ENCODE peak calls at places on chromosomes 11 and 22, in four cellular contexts. I is WTC11, R is K562, U is GM12878. Q is an unnamed sample.

GRCh38 chr22:29116397-29117123 is 43.7 kb downstream of the KREMEN1 start:
- DNase-seq in U (no peak), R (no peak), I (no peak), Q (no peak)

GRCh38 chr22:42614312-42615091 is at the start of gene POLDIP3:
- DNase-seq in R (peak), I (peak), U (peak), Q (peak)

GRCh38 chr11:73466643-73467042 is 90.4 kb downstream of the RELT start:
- DNase-seq in U (no peak), R (no peak), I (no peak), Q (no peak)

GRCh38 chr11:78633516-78634310 is 59.0 kb upstream of the NARS2 start:
- DNase-seq in U (no peak), I (no peak), R (no peak), Q (no peak)

GRCh38 chr11:94423467-94423866 is 22.2 kb upstream of the GPR83 start:
- DNase-seq in I (no peak), R (no peak), U (no peak), Q (no peak)

GRCh38 chr11:16739326-16739875 is 954 bp downstream of the C11orf58 start:
- DNase-seq in U (no peak), R (no peak), I (no peak), Q (no peak)

GRCh38 chr11:100624346-100624745 is 62.7 kb upstream of the ARHGAP42 start:
- DNase-seq in U (no peak), I (no peak), R (no peak), Q (no peak)

GRCh38 chr22:38982008-38982927 is at the start of gene APOBEC3B:
- DNase-seq in I (no peak), U (peak), R (peak), Q (peak)

GRCh38 chr11:48055292-48056132 is 75.2 kb downstream of the PTPRJ start:
- DNase-seq in R (peak), U (no peak), I (no peak), Q (peak)

GRCh38 chr11:106275151-106275550 is 197.7 kb downstream of the AASDHPPT start:
- DNase-seq in R (no peak), I (no peak), U (no peak), Q (no peak)

GRCh38 chr22:45608763-45609180 is 62.9 kb upstream of the ATXN10 start:
- DNase-seq in U (no peak), R (no peak), I (no peak), Q (no peak)

GRCh38 chr22:20760084-20760483 is 13.8 kb upstream of the SERPIND1 start:
- DNase-seq in U (no peak), R (no peak), I (no peak), Q (no peak)

GRCh38 chr11:119481021-119481666 is 58.2 kb upstream of the THY1 start:
- DNase-seq in R (peak), U (peak), I (peak), Q (peak)

GRCh38 chr11:35245786-35246185 is 106.8 kb downstream of the CD44 start:
- DNase-seq in U (no peak), I (no peak), R (no peak), Q (no peak)

GRCh38 chr22:32444068-32444467 is 20.2 kb downstream of the BPIFC start:
- DNase-seq in I (peak), R (peak), U (no peak), Q (peak)

GRCh38 chr22:47996446-47996857 is 1234.0 kb downstream of the TBC1D22A start:
- DNase-seq in U (peak), R (no peak), I (no peak), Q (no peak)

GRCh38 chr22:19579113-19579811 is 55.1 kb upstream of the CLDN5 start:
- DNase-seq in U (no peak), I (no peak), R (peak), Q (no peak)

GRCh38 chr11:19242184-19242932 is 1.6 kb upstream of the E2F8 start:
- DNase-seq in R (no peak), U (no peak), I (peak), Q (no peak)

GRCh38 chr22:24422078-24422665 is 5.2 kb upstream of the ADORA2A start:
- DNase-seq in I (no peak), U (no peak), R (no peak), Q (no peak)

GRCh38 chr22:29782061-29782845 is 15.1 kb downstream of the UQCR10 start:
- DNase-seq in I (no peak), R (no peak), U (no peak), Q (peak)

GRCh38 chr22:44821741-44822425 is 69.5 kb downstream of the ARHGAP8 start:
- DNase-seq in R (no peak), U (no peak), I (no peak), Q (no peak)

GRCh38 chr22:32558681-32559355 is 84.2 kb downstream of the FBXO7 start:
- DNase-seq in I (no peak), R (no peak), U (no peak), Q (no peak)

GRCh38 chr22:34804588-34804987 is 261.4 kb upstream of the ISX start:
- DNase-seq in R (no peak), I (peak), U (no peak), Q (no peak)

GRCh38 chr22:24094966-24095365 is 83.9 kb downstream of the CABIN1 start:
- DNase-seq in R (no peak), I (no peak), U (no peak), Q (no peak)

GRCh38 chr22:22798716-22799115 is 88.9 kb upstream of the IGLL5 start:
- DNase-seq in R (no peak), I (no peak), U (no peak), Q (no peak)

GRCh38 chr11:75313457-75314272 is 37.8 kb downstream of the ARRB1 start:
- DNase-seq in U (no peak), I (no peak), R (peak), Q (no peak)
- TF ChIP-seq ETV6 in U (no peak), I (no peak), R (no peak), Q (no peak)

DNA sequence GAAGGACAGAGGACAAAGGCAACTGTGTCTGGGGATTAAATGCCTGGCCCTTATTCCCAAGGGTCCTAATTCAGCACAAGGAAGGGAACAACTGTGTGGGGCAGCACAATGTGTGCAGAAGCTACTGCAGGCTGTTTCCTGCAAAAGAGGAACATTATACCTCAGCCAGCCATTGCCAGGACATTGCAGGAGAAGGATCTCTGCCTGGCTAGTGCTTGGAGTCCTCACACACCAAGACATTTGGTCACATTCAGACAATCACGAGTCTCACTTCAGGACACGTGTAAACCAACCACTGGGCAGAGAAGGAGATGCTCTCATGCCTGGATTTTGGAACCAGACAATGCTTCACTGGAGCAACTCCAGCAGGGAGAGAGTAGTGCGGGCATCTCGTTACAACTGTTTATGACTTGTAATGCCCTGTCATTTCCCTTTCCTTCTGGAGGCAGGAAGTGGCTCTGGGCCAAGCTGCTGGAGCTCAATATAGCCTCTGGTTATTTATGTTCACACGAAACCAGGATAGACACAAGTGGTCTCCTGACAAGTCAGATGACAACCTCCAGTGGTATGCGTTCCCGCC is 23.9 kb upstream of the ZC3H12C start:
- DNase-seq in U (no peak), I (no peak), R (peak), Q (no peak)
- TF ChIP-seq ESRRA in U (no peak), I (no peak), R (no peak), Q (no peak)

DNA sequence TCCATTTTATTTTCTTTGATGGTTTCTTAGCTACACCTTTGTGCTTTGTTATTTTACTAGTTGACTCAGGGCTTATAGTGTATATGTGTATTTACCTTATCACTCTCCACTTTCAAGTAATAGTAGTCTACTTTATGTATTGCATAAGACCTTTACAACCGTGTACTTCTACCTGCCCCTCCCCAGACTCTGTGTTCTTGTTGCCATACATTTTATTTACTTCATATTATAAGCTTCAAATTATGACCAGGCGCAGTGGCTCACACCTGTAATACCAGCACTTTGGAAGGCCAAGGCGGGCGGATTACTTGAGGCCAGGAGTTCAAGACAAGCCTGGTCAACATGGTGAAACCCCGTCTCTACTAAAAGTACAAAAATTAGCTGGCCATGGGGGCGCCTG is 28.2 kb upstream of the CTSD start:
- DNase-seq in I (no peak), R (no peak), U (no peak), Q (no peak)
- TF ChIP-seq ETV6 in I (no peak), R (no peak), U (no peak), Q (no peak)

DNA sequence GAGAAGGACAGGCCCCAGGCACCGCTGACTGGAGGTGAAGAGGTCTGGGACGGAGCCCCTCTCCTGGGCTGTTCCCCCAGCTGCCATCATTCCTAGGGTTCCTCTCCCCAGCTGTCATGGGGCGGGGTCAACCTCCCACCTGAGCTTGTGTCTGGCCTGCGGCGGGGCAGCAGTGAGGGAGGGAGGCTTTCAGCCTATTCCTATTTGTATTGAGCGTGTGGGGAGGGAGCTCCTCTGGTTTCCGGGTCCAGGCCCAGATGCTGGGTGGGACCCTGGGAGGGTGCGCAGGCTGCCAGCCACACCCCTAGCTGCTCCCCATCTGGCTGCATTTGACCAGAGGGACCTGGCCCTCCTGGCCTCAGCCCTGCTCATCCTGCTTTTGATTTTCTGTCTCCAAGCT is 13.7 kb downstream of the TSPAN4 start:
- DNase-seq in I (no peak), U (no peak), R (no peak), Q (no peak)
- TF ChIP-seq ESRRA in I (no peak), U (no peak), R (no peak), Q (no peak)

DNA sequence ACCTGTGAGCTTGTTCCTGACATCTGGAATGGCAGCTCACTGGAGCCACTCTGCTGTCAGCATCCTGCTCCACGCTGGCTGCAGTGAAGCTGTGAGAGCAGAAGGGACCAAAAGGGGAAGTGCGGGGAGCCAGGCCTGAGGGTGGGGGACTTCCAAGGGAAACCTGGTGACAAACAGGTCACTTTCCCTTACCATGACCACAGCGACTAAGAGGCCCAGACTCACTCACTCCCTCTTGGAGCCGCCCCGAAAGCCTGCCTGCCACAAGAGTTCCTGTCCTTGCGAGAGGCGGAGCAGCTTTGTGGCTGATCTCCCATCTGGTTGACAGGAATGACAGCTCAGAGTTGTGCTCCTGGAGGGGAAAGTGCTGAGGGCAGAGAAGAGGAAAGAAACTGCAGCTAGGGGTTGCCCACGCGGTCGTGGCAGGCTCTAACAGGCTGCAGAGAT is 183.8 kb upstream of the NTM start:
- DNase-seq in I (no peak), R (no peak), U (peak), Q (no peak)
- TF ChIP-seq ETV6 in I (no peak), R (no peak), U (peak), Q (no peak)

GRCh38 chr11:127653071-127653470 is 652.5 kb upstream of the KIRREL3 start:
- DNase-seq in I (no peak), R (no peak), U (no peak), Q (no peak)

GRCh38 chr11:127651175-127651887 is 650.8 kb upstream of the KIRREL3 start:
- DNase-seq in U (no peak), I (no peak), R (no peak), Q (no peak)

GRCh38 chr11:127649071-127649470 is 648.5 kb upstream of the KIRREL3 start:
- DNase-seq in I (no peak), R (no peak), U (no peak), Q (no peak)

GRCh38 chr11:127649958-127650357 is 649.4 kb upstream of the KIRREL3 start:
- DNase-seq in I (no peak), U (no peak), R (no peak), Q (no peak)

DNA sequence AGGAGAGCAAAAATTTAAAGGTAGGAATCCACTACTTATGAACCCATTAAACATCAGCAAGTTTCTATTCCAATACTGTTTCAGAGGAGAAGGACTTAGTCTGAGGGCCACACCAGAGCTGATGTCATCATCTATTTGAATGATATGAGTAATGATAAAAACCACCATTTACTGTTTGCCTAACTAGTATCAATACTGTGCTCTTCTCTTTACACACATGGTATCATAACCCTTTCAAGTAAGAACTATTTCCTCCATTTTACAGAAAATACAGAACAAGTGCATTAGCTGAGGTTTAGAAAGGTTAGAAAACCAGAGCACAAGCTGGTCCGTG is 651.3 kb upstream of the KIRREL3 start:
- DNase-seq in R (no peak), I (no peak), U (no peak), Q (no peak)
- TF ChIP-seq ESRRA in R (no peak), I (no peak), U (no peak), Q (no peak)

GRCh38 chr11:130168105-130168504 is 8.5 kb downstream of the ST14 start:
- DNase-seq in U (no peak), I (no peak), R (no peak), Q (no peak)
- TF ChIP-seq ETV6 in U (no peak), I (no peak), R (no peak), Q (no peak)

Q was measured in HepG2.